ENCODE peak calls at places on chromosomes 16 and 17, in six cellular contexts. One of them, this sample, is unnamed.

GRCh38 chr17:40915199-40915661 is 22.2 kb downstream of the KRT23 start:
- DNase-seq in psoas muscle: no peak
- DNase-seq in AG10803: peak; percentile 96
- DNase-seq in lung: no peak
- DNase-seq in bronchial epithelial cell: peak; percentile 100
- DNase-seq in lower leg skin: no peak
- DNase-seq in this sample: peak; percentile 97

GRCh38 chr16:5065813-5066212 is at the start of gene C16orf89:
- DNase-seq in AG10803: no peak
- DNase-seq in lower leg skin: no peak
- DNase-seq in lung: peak; percentile 78
- DNase-seq in psoas muscle: no peak
- DNase-seq in bronchial epithelial cell: no peak
- DNase-seq in this sample: no peak

GRCh38 chr17:77440571-77440981 is 299.8 kb downstream of the SEC14L1 start:
- DNase-seq in psoas muscle: no peak
- DNase-seq in lung: no peak
- DNase-seq in AG10803: no peak
- DNase-seq in lower leg skin: no peak
- DNase-seq in bronchial epithelial cell: no peak
- DNase-seq in this sample: no peak

GRCh38 chr17:49887086-49887743 is 39.3 kb upstream of the TAC4 start:
- DNase-seq in bronchial epithelial cell: peak; percentile 84
- DNase-seq in lung: peak; percentile 77
- DNase-seq in psoas muscle: no peak
- DNase-seq in AG10803: no peak
- DNase-seq in lower leg skin: peak; percentile 89
- DNase-seq in this sample: peak; percentile 92

GRCh38 chr16:23869052-23869451 is 33.3 kb downstream of the PRKCB start:
- DNase-seq in lung: no peak
- DNase-seq in AG10803: no peak
- DNase-seq in psoas muscle: no peak
- DNase-seq in lower leg skin: no peak
- DNase-seq in bronchial epithelial cell: no peak
- DNase-seq in this sample: no peak

GRCh38 chr17:76667786-76668453 is 24.4 kb upstream of the ST6GALNAC1 start:
- DNase-seq in AG10803: no peak
- DNase-seq in lower leg skin: no peak
- DNase-seq in lung: no peak
- DNase-seq in bronchial epithelial cell: peak; percentile 80
- DNase-seq in psoas muscle: no peak
- DNase-seq in this sample: peak; percentile 45

GRCh38 chr16:15988268-15989013 is 39.0 kb downstream of the ABCC1 start:
- DNase-seq in psoas muscle: peak; percentile 37
- DNase-seq in lung: no peak
- DNase-seq in lower leg skin: no peak
- DNase-seq in AG10803: no peak
- DNase-seq in bronchial epithelial cell: no peak
- DNase-seq in this sample: no peak

GRCh38 chr16:9469512-9469911 is 378.1 kb downstream of the HAPSTR1 start:
- DNase-seq in bronchial epithelial cell: peak; percentile 36
- DNase-seq in lower leg skin: no peak
- DNase-seq in psoas muscle: no peak
- DNase-seq in AG10803: peak; percentile 19
- DNase-seq in lung: no peak
- DNase-seq in this sample: peak; percentile 27

GRCh38 chr17:43719578-43719977 is 39.0 kb downstream of the SOST start:
- DNase-seq in lower leg skin: no peak
- DNase-seq in psoas muscle: no peak
- DNase-seq in lung: no peak
- DNase-seq in AG10803: no peak
- DNase-seq in bronchial epithelial cell: no peak
- DNase-seq in this sample: no peak

GRCh38 chr16:48959204-48959603 is 322.4 kb downstream of the CBLN1 start:
- DNase-seq in bronchial epithelial cell: peak; percentile 47
- DNase-seq in lower leg skin: no peak
- DNase-seq in psoas muscle: no peak
- DNase-seq in AG10803: no peak
- DNase-seq in lung: no peak
- DNase-seq in this sample: peak; percentile 54

GRCh38 chr16:71504901-71505300 is 15.8 kb upstream of the ZNF19 start:
- DNase-seq in psoas muscle: no peak
- DNase-seq in bronchial epithelial cell: peak; percentile 49
- DNase-seq in lung: no peak
- DNase-seq in AG10803: no peak
- DNase-seq in lower leg skin: no peak
- DNase-seq in this sample: peak; percentile 79

GRCh38 chr16:9033125-9033830 is 58.2 kb upstream of the HAPSTR1 start:
- DNase-seq in bronchial epithelial cell: peak; percentile 61
- DNase-seq in psoas muscle: no peak
- DNase-seq in lower leg skin: no peak
- DNase-seq in lung: no peak
- DNase-seq in AG10803: peak; percentile 75
- DNase-seq in this sample: peak; percentile 77

GRCh38 chr16:85423186-85423550 is 190.0 kb upstream of the GSE1 start:
- DNase-seq in AG10803: no peak
- DNase-seq in lung: no peak
- DNase-seq in lower leg skin: peak; percentile 75
- DNase-seq in bronchial epithelial cell: no peak
- DNase-seq in psoas muscle: peak; percentile 43
- DNase-seq in this sample: no peak

GRCh38 chr17:50675627-50676026 is 32.1 kb downstream of the ANKRD40 start:
- DNase-seq in bronchial epithelial cell: no peak
- DNase-seq in lung: no peak
- DNase-seq in lower leg skin: peak; percentile 81
- DNase-seq in AG10803: no peak
- DNase-seq in psoas muscle: no peak
- DNase-seq in this sample: no peak

GRCh38 chr17:2909164-2909852 is 113.1 kb downstream of the RAP1GAP2 start:
- DNase-seq in AG10803: no peak
- DNase-seq in psoas muscle: no peak
- DNase-seq in lower leg skin: no peak
- DNase-seq in bronchial epithelial cell: no peak
- DNase-seq in lung: no peak
- DNase-seq in this sample: no peak

GRCh38 chr16:53094013-53094630 is 39.3 kb downstream of the CHD9 start:
- DNase-seq in AG10803: no peak
- DNase-seq in bronchial epithelial cell: peak; percentile 39
- DNase-seq in psoas muscle: peak; percentile 70
- DNase-seq in lung: peak; percentile 75
- DNase-seq in lower leg skin: peak; percentile 92
- DNase-seq in this sample: peak; percentile 68

GRCh38 chr16:2854700-2855309 is 3.2 kb downstream of the PRSS22 start:
- DNase-seq in lung: no peak
- DNase-seq in bronchial epithelial cell: no peak
- DNase-seq in psoas muscle: peak; percentile 14
- DNase-seq in lower leg skin: no peak
- DNase-seq in AG10803: no peak
- DNase-seq in this sample: no peak

GRCh38 chr16:24010440-24011089 is 174.8 kb downstream of the PRKCB start:
- DNase-seq in psoas muscle: peak; percentile 65
- DNase-seq in AG10803: peak; percentile 64
- DNase-seq in bronchial epithelial cell: peak; percentile 48
- DNase-seq in lung: peak; percentile 74
- DNase-seq in lower leg skin: peak; percentile 91
- DNase-seq in this sample: peak; percentile 73

GRCh38 chr17:47924785-47925676 is 16.3 kb upstream of the PNPO start:
- DNase-seq in lung: no peak
- DNase-seq in psoas muscle: peak; percentile 51
- DNase-seq in lower leg skin: no peak
- DNase-seq in AG10803: no peak
- DNase-seq in bronchial epithelial cell: no peak
- DNase-seq in this sample: no peak

GRCh38 chr17:47925677-47925987 is 15.7 kb upstream of the PNPO start:
- DNase-seq in bronchial epithelial cell: no peak
- DNase-seq in psoas muscle: no peak
- DNase-seq in lower leg skin: no peak
- DNase-seq in AG10803: no peak
- DNase-seq in lung: no peak
- DNase-seq in this sample: no peak

GRCh38 chr17:47927821-47928400 is 13.5 kb upstream of the PNPO start:
- DNase-seq in AG10803: no peak
- DNase-seq in psoas muscle: peak; percentile 50
- DNase-seq in lung: no peak
- DNase-seq in lower leg skin: no peak
- DNase-seq in bronchial epithelial cell: no peak
- DNase-seq in this sample: no peak

GRCh38 chr17:47929218-47930000 is 12.0 kb upstream of the PNPO start:
- DNase-seq in bronchial epithelial cell: no peak
- DNase-seq in psoas muscle: peak; percentile 62
- DNase-seq in lower leg skin: no peak
- DNase-seq in lung: no peak
- DNase-seq in AG10803: no peak
- DNase-seq in this sample: no peak

DNA sequence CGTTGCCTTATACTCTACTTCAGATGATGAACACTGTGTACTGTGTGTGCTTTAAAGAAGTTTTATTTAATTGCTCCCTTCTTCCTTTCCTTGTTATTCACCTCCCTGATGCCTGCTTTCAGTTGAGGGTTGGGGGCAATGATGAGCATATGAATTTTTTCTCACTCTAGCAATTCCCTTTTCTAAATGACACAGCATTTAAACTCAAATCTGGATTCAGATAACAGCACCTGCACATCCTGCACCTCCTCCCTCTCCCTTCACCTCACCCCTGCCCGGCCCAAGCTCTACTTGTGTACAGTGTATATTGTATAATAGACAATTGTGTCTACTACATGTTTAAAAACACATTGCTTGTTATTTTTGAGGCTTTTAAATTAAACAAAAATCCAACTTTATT is 13.0 kb upstream of the PNPO start:
- DNase-seq in AG10803: no peak
- DNase-seq in bronchial epithelial cell: no peak
- DNase-seq in lung: no peak
- DNase-seq in lower leg skin: no peak
- DNase-seq in psoas muscle: no peak
- DNase-seq in this sample: no peak
- TF ChIP-seq CTCF in AG10803: no peak
- TF ChIP-seq CTCF in bronchial epithelial cell: no peak
- TF ChIP-seq CTCF in lung: no peak
- TF ChIP-seq CTCF in lower leg skin: no peak
- TF ChIP-seq CTCF in psoas muscle: no peak
- TF ChIP-seq CTCF in this sample: no peak

DNA sequence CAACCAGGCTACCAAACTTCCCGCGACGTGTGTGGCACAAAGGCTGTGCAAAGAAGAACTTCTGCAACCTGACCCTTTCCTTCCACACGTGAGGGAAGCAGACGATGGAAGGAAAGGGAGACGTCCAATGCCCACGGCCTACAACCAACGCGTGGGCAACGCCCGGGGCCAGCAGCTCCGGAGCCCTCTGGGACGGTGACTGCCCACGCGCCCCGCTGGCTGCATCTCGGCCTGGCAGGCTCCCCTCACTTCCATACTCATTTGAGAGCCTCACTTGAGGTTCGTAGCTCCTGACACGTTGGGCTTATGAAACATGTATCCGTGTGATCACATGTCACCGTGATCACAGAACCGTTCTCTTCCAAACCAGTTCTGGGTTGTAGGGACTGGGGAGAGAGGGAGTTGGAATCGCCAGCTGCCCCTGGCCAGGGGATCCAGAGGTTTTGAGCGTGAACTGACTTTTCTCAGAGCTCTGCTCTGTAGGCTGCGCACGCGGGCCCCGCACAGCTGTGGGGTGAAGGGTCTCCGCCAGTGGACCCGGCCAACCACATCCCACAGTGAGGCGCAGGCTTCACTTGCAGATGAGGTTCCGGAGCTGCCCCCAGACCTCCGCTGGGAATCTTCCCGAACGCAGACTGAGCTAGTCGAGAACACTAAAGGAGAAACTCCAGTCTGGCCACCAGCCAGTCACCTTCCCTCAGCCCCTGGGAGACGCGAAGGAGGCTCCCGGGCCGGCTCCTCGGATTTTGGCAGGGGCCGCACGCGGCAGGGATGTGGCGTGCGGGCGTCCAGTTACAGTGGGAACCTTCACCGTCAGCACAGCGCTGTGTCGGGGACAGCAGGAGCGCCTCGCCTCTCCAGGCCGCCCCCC is 1.0 kb downstream of the LMF1 start:
- DNase-seq in lower leg skin: no peak
- DNase-seq in AG10803: peak; percentile 22
- DNase-seq in psoas muscle: peak; percentile 76
- DNase-seq in lung: no peak
- DNase-seq in bronchial epithelial cell: no peak
- DNase-seq in this sample: no peak
- H3K4me3 ChIP-seq in lower leg skin: peak overlapping the region; percentile 88
- H3K4me3 ChIP-seq in AG10803: peak overlapping the region; percentile 74
- H3K4me3 ChIP-seq in psoas muscle: peak overlapping the region; percentile 96
- H3K4me3 ChIP-seq in lung: peak overlapping the region; percentile 65
- H3K4me3 ChIP-seq in bronchial epithelial cell: peak overlapping the region; percentile 77
- H3K4me3 ChIP-seq in this sample: peak overlapping the region; percentile 51

DNA sequence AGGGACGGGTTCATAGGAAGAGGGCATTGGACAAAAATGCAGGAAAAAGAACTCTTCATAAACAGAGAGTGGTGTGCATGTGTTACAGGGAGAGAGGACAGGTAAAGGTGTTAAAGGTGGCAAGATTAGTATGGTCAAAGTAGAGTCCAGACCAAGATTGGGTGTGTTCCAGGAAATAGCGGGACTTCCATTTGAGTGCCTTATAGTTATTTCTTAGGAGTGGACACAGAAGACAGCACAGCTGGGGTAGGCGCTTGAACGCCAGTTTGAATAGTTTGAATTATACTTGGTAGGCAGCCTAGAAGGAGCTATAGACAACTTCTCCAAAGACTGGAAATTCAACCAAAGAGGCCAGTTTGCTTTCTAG is 63.4 kb downstream of the MAP2K6 start:
- DNase-seq in AG10803: no peak
- DNase-seq in lower leg skin: no peak
- DNase-seq in bronchial epithelial cell: no peak
- DNase-seq in psoas muscle: no peak
- DNase-seq in lung: no peak
- DNase-seq in this sample: no peak
- TF ChIP-seq CTCF in AG10803: no peak
- TF ChIP-seq CTCF in lower leg skin: no peak
- TF ChIP-seq CTCF in bronchial epithelial cell: no peak
- TF ChIP-seq CTCF in psoas muscle: no peak
- TF ChIP-seq CTCF in lung: no peak
- TF ChIP-seq CTCF in this sample: no peak

GRCh38 chr17:17811381-17812210 is 25.2 kb downstream of the SREBF1 start:
- DNase-seq in lower leg skin: no peak
- DNase-seq in AG10803: no peak
- DNase-seq in bronchial epithelial cell: no peak
- DNase-seq in psoas muscle: no peak
- DNase-seq in lung: no peak
- DNase-seq in this sample: peak; percentile 35

GRCh38 chr17:17809527-17810373 is 27.0 kb downstream of the SREBF1 start:
- DNase-seq in lower leg skin: no peak
- DNase-seq in lung: no peak
- DNase-seq in bronchial epithelial cell: no peak
- DNase-seq in psoas muscle: no peak
- DNase-seq in AG10803: peak; percentile 46
- DNase-seq in this sample: peak; percentile 57

GRCh38 chr17:17812211-17813054 is 24.4 kb downstream of the SREBF1 start:
- DNase-seq in psoas muscle: peak; percentile 89
- DNase-seq in AG10803: peak; percentile 56
- DNase-seq in bronchial epithelial cell: peak; percentile 40
- DNase-seq in lower leg skin: peak; percentile 96
- DNase-seq in lung: peak; percentile 72
- DNase-seq in this sample: peak; percentile 64

GRCh38 chr17:17808706-17809432 is 27.9 kb downstream of the SREBF1 start:
- DNase-seq in psoas muscle: no peak
- DNase-seq in AG10803: peak; percentile 52
- DNase-seq in lung: no peak
- DNase-seq in bronchial epithelial cell: peak; percentile 46
- DNase-seq in lower leg skin: no peak
- DNase-seq in this sample: peak; percentile 49

GRCh38 chr17:17810374-17811248 is 26.2 kb downstream of the SREBF1 start:
- DNase-seq in lower leg skin: no peak
- DNase-seq in lung: no peak
- DNase-seq in bronchial epithelial cell: no peak
- DNase-seq in AG10803: no peak
- DNase-seq in psoas muscle: no peak
- DNase-seq in this sample: no peak
- H3K4me3 ChIP-seq in lower leg skin: no peak overlapping the region
- H3K4me3 ChIP-seq in lung: no peak overlapping the region
- H3K4me3 ChIP-seq in bronchial epithelial cell: no peak overlapping the region
- H3K4me3 ChIP-seq in AG10803: no peak overlapping the region
- H3K4me3 ChIP-seq in psoas muscle: no peak overlapping the region
- H3K4me3 ChIP-seq in this sample: no peak overlapping the region

This sample was measured in epithelial cell of esophagus.